ENCODE peak calls at places on chromosome 3, in nine cellular contexts. One of them, this sample, is unnamed.

GRCh38 chr3:99637041-99637380 is 1.4 kb upstream of the COL8A1 start:
- DNase-seq in GM13976: no peak
- DNase-seq in kidney: no peak
- DNase-seq in endothelial cell: no peak
- DNase-seq in mesendoderm: peak
- DNase-seq in globus pallidus: no peak
- DNase-seq in SHP77: no peak
- DNase-seq in fibroblast of gingiva: peak
- DNase-seq in hepatic stellate cell: no peak
- DNase-seq in this sample: peak

GRCh38 chr3:188473591-188474288 is 319.8 kb downstream of the LPP start:
- DNase-seq in hepatic stellate cell: no peak
- DNase-seq in GM13976: no peak
- DNase-seq in globus pallidus: no peak
- DNase-seq in fibroblast of gingiva: no peak
- DNase-seq in endothelial cell: no peak
- DNase-seq in SHP77: no peak
- DNase-seq in kidney: no peak
- DNase-seq in mesendoderm: no peak
- DNase-seq in this sample: no peak

GRCh38 chr3:119211193-119211592 is 29.5 kb downstream of the B4GALT4 start:
- DNase-seq in SHP77: no peak
- DNase-seq in fibroblast of gingiva: no peak
- DNase-seq in globus pallidus: no peak
- DNase-seq in mesendoderm: peak
- DNase-seq in hepatic stellate cell: no peak
- DNase-seq in kidney: no peak
- DNase-seq in endothelial cell: no peak
- DNase-seq in GM13976: no peak
- DNase-seq in this sample: peak

GRCh38 chr3:149367021-149367840 is 10.2 kb downstream of the TM4SF1 start:
- DNase-seq in mesendoderm: peak
- DNase-seq in GM13976: no peak
- DNase-seq in SHP77: no peak
- DNase-seq in kidney: no peak
- DNase-seq in hepatic stellate cell: no peak
- DNase-seq in endothelial cell: no peak
- DNase-seq in fibroblast of gingiva: no peak
- DNase-seq in globus pallidus: no peak
- DNase-seq in this sample: no peak

GRCh38 chr3:13248640-13249039 is 171.5 kb downstream of the NUP210 start:
- DNase-seq in kidney: peak
- DNase-seq in mesendoderm: no peak
- DNase-seq in fibroblast of gingiva: no peak
- DNase-seq in hepatic stellate cell: no peak
- DNase-seq in SHP77: no peak
- DNase-seq in endothelial cell: no peak
- DNase-seq in globus pallidus: no peak
- DNase-seq in GM13976: no peak
- DNase-seq in this sample: no peak

GRCh38 chr3:45939341-45939771 is 3.9 kb upstream of the CXCR6 start:
- DNase-seq in globus pallidus: no peak
- DNase-seq in endothelial cell: no peak
- DNase-seq in GM13976: no peak
- DNase-seq in kidney: no peak
- DNase-seq in mesendoderm: peak
- DNase-seq in hepatic stellate cell: no peak
- DNase-seq in SHP77: no peak
- DNase-seq in fibroblast of gingiva: no peak
- DNase-seq in this sample: peak

GRCh38 chr3:117661636-117662095 is 952.1 kb downstream of the TUSC7 start:
- DNase-seq in hepatic stellate cell: peak
- DNase-seq in endothelial cell: no peak
- DNase-seq in globus pallidus: no peak
- DNase-seq in mesendoderm: no peak
- DNase-seq in fibroblast of gingiva: no peak
- DNase-seq in kidney: no peak
- DNase-seq in SHP77: no peak
- DNase-seq in GM13976: no peak
- DNase-seq in this sample: no peak

GRCh38 chr3:129486057-129487035 is 42.1 kb upstream of the RHO start:
- DNase-seq in SHP77: no peak
- DNase-seq in kidney: no peak
- DNase-seq in fibroblast of gingiva: peak
- DNase-seq in hepatic stellate cell: no peak
- DNase-seq in endothelial cell: no peak
- DNase-seq in globus pallidus: no peak
- DNase-seq in GM13976: peak
- DNase-seq in mesendoderm: peak
- DNase-seq in this sample: no peak

GRCh38 chr3:4751057-4752051 is 227.9 kb upstream of the BHLHE40 start:
- DNase-seq in endothelial cell: no peak
- DNase-seq in SHP77: no peak
- DNase-seq in globus pallidus: no peak
- DNase-seq in fibroblast of gingiva: peak
- DNase-seq in GM13976: peak
- DNase-seq in hepatic stellate cell: no peak
- DNase-seq in mesendoderm: peak
- DNase-seq in kidney: no peak
- DNase-seq in this sample: no peak

GRCh38 chr3:90092994-90093393 is 985.6 kb downstream of the EPHA3 start:
- DNase-seq in endothelial cell: no peak
- DNase-seq in kidney: no peak
- DNase-seq in mesendoderm: peak
- DNase-seq in fibroblast of gingiva: peak
- DNase-seq in SHP77: peak
- DNase-seq in globus pallidus: no peak
- DNase-seq in hepatic stellate cell: no peak
- DNase-seq in GM13976: peak
- DNase-seq in this sample: no peak

GRCh38 chr3:172274906-172275305 is 173.3 kb downstream of the GHSR start:
- DNase-seq in GM13976: no peak
- DNase-seq in fibroblast of gingiva: no peak
- DNase-seq in kidney: no peak
- DNase-seq in endothelial cell: no peak
- DNase-seq in mesendoderm: no peak
- DNase-seq in globus pallidus: no peak
- DNase-seq in SHP77: no peak
- DNase-seq in hepatic stellate cell: no peak
- DNase-seq in this sample: no peak

GRCh38 chr3:5122741-5123706 is 932 bp downstream of the ARL8B start:
- DNase-seq in kidney: no peak
- DNase-seq in globus pallidus: peak
- DNase-seq in endothelial cell: no peak
- DNase-seq in fibroblast of gingiva: peak
- DNase-seq in GM13976: no peak
- DNase-seq in hepatic stellate cell: peak
- DNase-seq in SHP77: no peak
- DNase-seq in mesendoderm: peak
- DNase-seq in this sample: peak

GRCh38 chr3:185820973-185821758 is 3.7 kb downstream of the IGF2BP2 start:
- DNase-seq in globus pallidus: no peak
- DNase-seq in mesendoderm: peak
- DNase-seq in hepatic stellate cell: peak
- DNase-seq in GM13976: no peak
- DNase-seq in fibroblast of gingiva: peak
- DNase-seq in endothelial cell: no peak
- DNase-seq in kidney: no peak
- DNase-seq in SHP77: no peak
- DNase-seq in this sample: no peak

GRCh38 chr3:192747746-192748145 is 20.4 kb upstream of the FGF12 start:
- DNase-seq in hepatic stellate cell: no peak
- DNase-seq in endothelial cell: no peak
- DNase-seq in fibroblast of gingiva: no peak
- DNase-seq in mesendoderm: no peak
- DNase-seq in kidney: no peak
- DNase-seq in globus pallidus: peak
- DNase-seq in SHP77: no peak
- DNase-seq in GM13976: no peak
- DNase-seq in this sample: peak

GRCh38 chr3:155316450-155316849 is 23.0 kb upstream of the STRIT1 start:
- DNase-seq in endothelial cell: no peak
- DNase-seq in GM13976: no peak
- DNase-seq in SHP77: no peak
- DNase-seq in kidney: no peak
- DNase-seq in fibroblast of gingiva: no peak
- DNase-seq in mesendoderm: no peak
- DNase-seq in globus pallidus: no peak
- DNase-seq in hepatic stellate cell: no peak
- DNase-seq in this sample: no peak

GRCh38 chr3:122533931-122534334 is 19.2 kb upstream of the KPNA1 start:
- DNase-seq in GM13976: peak
- DNase-seq in mesendoderm: peak
- DNase-seq in globus pallidus: no peak
- DNase-seq in endothelial cell: no peak
- DNase-seq in SHP77: no peak
- DNase-seq in kidney: no peak
- DNase-seq in fibroblast of gingiva: peak
- DNase-seq in hepatic stellate cell: peak
- DNase-seq in this sample: peak